ENCODE peak calls at places on chromosomes 2 and 18, in four cellular contexts. One of them, this sample, is unnamed.

GRCh38 chr2:180559766-180560165 is 420.6 kb upstream of the UBE2E3 start:
- DNase-seq in HepG2: no peak
- DNase-seq in GM12878: no peak
- DNase-seq in H1: no peak
- DNase-seq in this sample: no peak

GRCh38 chr18:50870138-50870845 is 8.6 kb upstream of the ME2 start:
- DNase-seq in HepG2: no peak
- DNase-seq in GM12878: no peak
- DNase-seq in H1: no peak
- DNase-seq in this sample: no peak

GRCh38 chr2:33146112-33146511 is 199.4 kb downstream of the LTBP1 start:
- DNase-seq in HepG2: no peak
- DNase-seq in GM12878: no peak
- DNase-seq in H1: no peak
- DNase-seq in this sample: no peak

GRCh38 chr2:171598713-171599319 is 76.5 kb downstream of the CYBRD1 start:
- DNase-seq in HepG2: peak; percentile 72
- DNase-seq in GM12878: peak; percentile 24
- DNase-seq in H1: no peak
- DNase-seq in this sample: peak; percentile 50

GRCh38 chr2:57959380-57959779 is 87.2 kb upstream of the VRK2 start:
- DNase-seq in HepG2: no peak
- DNase-seq in GM12878: no peak
- DNase-seq in H1: no peak
- DNase-seq in this sample: no peak

GRCh38 chr2:211722928-211723327 is 815.7 kb downstream of the ERBB4 start:
- DNase-seq in HepG2: no peak
- DNase-seq in GM12878: no peak
- DNase-seq in H1: no peak
- DNase-seq in this sample: no peak

GRCh38 chr2:117774716-117775115 is 39.8 kb upstream of the DDX18 start:
- DNase-seq in HepG2: no peak
- DNase-seq in GM12878: no peak
- DNase-seq in H1: no peak
- DNase-seq in this sample: no peak

GRCh38 chr2:53913721-53914120 is 54.0 kb upstream of the GPR75 start:
- DNase-seq in HepG2: no peak
- DNase-seq in GM12878: peak; percentile 2
- DNase-seq in H1: no peak
- DNase-seq in this sample: no peak

GRCh38 chr2:98403878-98404277 is 40.8 kb upstream of the INPP4A start:
- DNase-seq in HepG2: no peak
- DNase-seq in GM12878: no peak
- DNase-seq in H1: no peak
- DNase-seq in this sample: no peak

GRCh38 chr2:48448274-48449061 is 81.5 kb upstream of the STON1 start:
- DNase-seq in HepG2: peak; percentile 85
- DNase-seq in GM12878: peak; percentile 53
- DNase-seq in H1: no peak
- DNase-seq in this sample: no peak

GRCh38 chr2:219073413-219074129 is 12.8 kb upstream of the IHH start:
- DNase-seq in HepG2: peak; percentile 80
- DNase-seq in GM12878: no peak
- DNase-seq in H1: no peak
- DNase-seq in this sample: peak; percentile 63

GRCh38 chr2:28080911-28081310 is 190.4 kb downstream of the BABAM2 start:
- DNase-seq in HepG2: no peak
- DNase-seq in GM12878: no peak
- DNase-seq in H1: no peak
- DNase-seq in this sample: no peak

GRCh38 chr2:55865095-55865835 is 58.3 kb downstream of the EFEMP1 start:
- DNase-seq in HepG2: no peak
- DNase-seq in GM12878: no peak
- DNase-seq in H1: no peak
- DNase-seq in this sample: no peak

GRCh38 chr18:37343542-37343851 is 222.1 kb downstream of the CELF4 start:
- DNase-seq in HepG2: no peak
- DNase-seq in GM12878: no peak
- DNase-seq in H1: no peak
- DNase-seq in this sample: no peak

DNA sequence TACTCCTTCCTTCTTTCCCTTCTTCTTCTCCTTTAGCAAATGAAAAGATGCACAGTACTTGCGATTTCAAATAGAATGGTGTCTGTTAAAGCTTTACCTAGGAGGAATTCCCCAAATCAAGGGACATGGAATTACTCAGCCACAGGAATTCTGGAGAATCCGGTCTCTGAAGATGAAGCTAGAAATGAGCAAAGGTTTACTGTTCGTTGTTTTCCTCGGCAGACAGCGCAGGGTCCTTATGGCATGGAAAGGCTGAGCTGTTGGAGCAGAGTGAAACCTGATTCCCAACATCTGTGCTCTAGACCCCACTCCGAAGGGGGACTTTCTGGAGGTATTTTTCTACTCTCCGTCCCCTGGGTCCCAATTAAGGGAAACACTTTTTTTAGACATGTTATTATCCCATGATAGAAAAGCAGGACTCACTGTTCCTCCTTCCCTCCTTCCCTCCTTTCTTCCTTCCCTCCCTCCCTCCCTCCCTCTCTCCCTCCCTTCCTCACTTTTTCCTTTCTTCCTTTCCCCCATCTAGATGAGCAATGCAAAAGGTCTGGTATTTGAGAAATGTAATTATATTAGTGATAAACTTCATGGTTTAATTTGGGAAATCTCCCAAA is 47.1 kb downstream of the CDCA7 start:
- DNase-seq in HepG2: no peak
- DNase-seq in GM12878: no peak
- DNase-seq in H1: no peak
- DNase-seq in this sample: no peak
- H3K27me3 ChIP-seq in HepG2: peaks cover 37% of the 10 kb centered on the region
- H3K27me3 ChIP-seq in GM12878: peaks cover 6% of the 10 kb centered on the region
- H3K27me3 ChIP-seq in H1: no peaks in the 10 kb centered on the region
- H3K27me3 ChIP-seq in this sample: peaks cover 11% of the 10 kb centered on the region

GRCh38 chr2:167490394-167490793 is 602.1 kb downstream of the XIRP2 start:
- DNase-seq in HepG2: no peak
- DNase-seq in GM12878: no peak
- DNase-seq in H1: no peak
- DNase-seq in this sample: no peak
- H3K4me3 ChIP-seq in HepG2: no peak overlapping the region
- H3K4me3 ChIP-seq in GM12878: no peak overlapping the region
- H3K4me3 ChIP-seq in H1: no peak overlapping the region
- H3K4me3 ChIP-seq in this sample: no peak overlapping the region

GRCh38 chr2:174005801-174006419 is 40.7 kb upstream of the SP3 start:
- DNase-seq in HepG2: no peak
- DNase-seq in GM12878: no peak
- DNase-seq in H1: no peak
- DNase-seq in this sample: no peak

GRCh38 chr2:174003635-174004310 is 38.6 kb upstream of the SP3 start:
- DNase-seq in HepG2: peak; percentile 64
- DNase-seq in GM12878: no peak
- DNase-seq in H1: no peak
- DNase-seq in this sample: no peak

GRCh38 chr2:174004311-174004695 is 39.1 kb upstream of the SP3 start:
- DNase-seq in HepG2: no peak
- DNase-seq in GM12878: no peak
- DNase-seq in H1: no peak
- DNase-seq in this sample: no peak

GRCh38 chr2:174007010-174007409 is 41.8 kb upstream of the SP3 start:
- DNase-seq in HepG2: no peak
- DNase-seq in GM12878: no peak
- DNase-seq in H1: no peak
- DNase-seq in this sample: no peak

GRCh38 chr2:174004900-174005605 is 39.9 kb upstream of the SP3 start:
- DNase-seq in HepG2: no peak
- DNase-seq in GM12878: no peak
- DNase-seq in H1: no peak
- DNase-seq in this sample: no peak
- TF ChIP-seq SUZ12 in HepG2: no peak
- TF ChIP-seq SUZ12 in GM12878: no peak
- TF ChIP-seq SUZ12 in H1: no peak
- TF ChIP-seq SUZ12 in this sample: no peak

GRCh38 chr2:229553091-229553490 is 161.3 kb downstream of the DNER start:
- DNase-seq in HepG2: no peak
- DNase-seq in GM12878: no peak
- DNase-seq in H1: no peak
- DNase-seq in this sample: no peak
- H3K27me3 ChIP-seq in HepG2: peaks cover 5% of the 10 kb centered on the region
- H3K27me3 ChIP-seq in GM12878: no peaks in the 10 kb centered on the region
- H3K27me3 ChIP-seq in H1: no peaks in the 10 kb centered on the region
- H3K27me3 ChIP-seq in this sample: no peaks in the 10 kb centered on the region

DNA sequence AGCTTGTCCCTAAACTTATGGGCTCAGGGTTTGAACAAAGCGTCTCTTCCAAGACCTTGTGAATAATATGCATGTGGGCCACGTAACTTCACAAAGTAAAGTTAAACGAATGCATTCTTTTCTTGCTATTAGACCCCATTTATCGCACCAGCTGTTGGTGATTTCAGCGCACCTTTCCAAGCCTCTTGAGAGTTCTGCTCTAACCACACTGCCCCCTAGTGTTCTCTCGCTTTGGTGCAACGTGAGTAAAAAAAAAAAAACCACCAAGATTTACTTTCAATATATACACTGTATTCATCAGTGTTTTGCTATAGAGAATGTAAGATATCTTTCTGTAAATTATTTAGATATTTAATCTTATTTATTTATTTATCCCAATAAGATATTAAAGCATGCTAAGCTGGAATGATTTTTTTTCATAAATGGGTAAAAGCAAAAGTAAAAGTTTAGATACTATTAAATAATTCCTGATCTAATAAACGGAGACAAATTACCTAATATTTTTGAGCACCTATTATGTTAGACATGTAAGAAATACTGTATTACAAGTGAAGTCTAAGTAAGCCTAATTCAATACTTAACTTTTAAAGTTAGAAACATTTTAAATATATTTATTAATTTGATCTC is 459.5 kb downstream of the DLGAP1 start:
- DNase-seq in HepG2: peak; percentile 56
- DNase-seq in GM12878: peak; percentile 38
- DNase-seq in H1: no peak
- DNase-seq in this sample: peak; percentile 63
- H3K4me3 ChIP-seq in HepG2: no peak overlapping the region
- H3K4me3 ChIP-seq in GM12878: no peak overlapping the region
- H3K4me3 ChIP-seq in H1: no peak overlapping the region
- H3K4me3 ChIP-seq in this sample: no peak overlapping the region

GRCh38 chr2:195470622-195471021 is 186.4 kb upstream of the SLC39A10 start:
- DNase-seq in HepG2: no peak
- DNase-seq in GM12878: no peak
- DNase-seq in H1: no peak
- DNase-seq in this sample: no peak

GRCh38 chr2:195471807-195472206 is 185.2 kb upstream of the SLC39A10 start:
- DNase-seq in HepG2: no peak
- DNase-seq in GM12878: no peak
- DNase-seq in H1: no peak
- DNase-seq in this sample: no peak

GRCh38 chr2:195473802-195474201 is 183.2 kb upstream of the SLC39A10 start:
- DNase-seq in HepG2: no peak
- DNase-seq in GM12878: no peak
- DNase-seq in H1: no peak
- DNase-seq in this sample: no peak

GRCh38 chr2:195471163-195471562 is 185.9 kb upstream of the SLC39A10 start:
- DNase-seq in HepG2: no peak
- DNase-seq in GM12878: no peak
- DNase-seq in H1: no peak
- DNase-seq in this sample: no peak

DNA sequence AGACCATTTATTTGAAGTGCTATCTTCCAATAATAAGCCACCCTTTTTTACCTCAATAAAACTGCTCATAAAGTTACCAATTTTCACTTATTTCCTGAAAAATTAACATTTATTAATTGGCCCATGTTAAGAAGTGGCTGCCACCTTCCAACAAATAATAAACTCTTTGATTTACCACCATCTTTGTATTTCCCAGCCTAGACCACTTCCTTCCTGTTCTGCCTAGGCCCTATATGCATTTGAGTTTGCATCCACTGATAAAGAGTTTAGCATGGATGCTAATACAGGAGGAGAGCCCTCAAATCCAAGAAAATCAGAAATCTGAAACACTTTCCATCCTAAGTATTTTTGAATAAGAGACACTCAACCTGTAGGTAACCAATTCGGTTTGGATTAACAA is 184.2 kb upstream of the SLC39A10 start:
- DNase-seq in HepG2: no peak
- DNase-seq in GM12878: no peak
- DNase-seq in H1: no peak
- DNase-seq in this sample: no peak
- TF ChIP-seq SUZ12 in HepG2: no peak
- TF ChIP-seq SUZ12 in GM12878: no peak
- TF ChIP-seq SUZ12 in H1: no peak
- TF ChIP-seq SUZ12 in this sample: no peak

DNA sequence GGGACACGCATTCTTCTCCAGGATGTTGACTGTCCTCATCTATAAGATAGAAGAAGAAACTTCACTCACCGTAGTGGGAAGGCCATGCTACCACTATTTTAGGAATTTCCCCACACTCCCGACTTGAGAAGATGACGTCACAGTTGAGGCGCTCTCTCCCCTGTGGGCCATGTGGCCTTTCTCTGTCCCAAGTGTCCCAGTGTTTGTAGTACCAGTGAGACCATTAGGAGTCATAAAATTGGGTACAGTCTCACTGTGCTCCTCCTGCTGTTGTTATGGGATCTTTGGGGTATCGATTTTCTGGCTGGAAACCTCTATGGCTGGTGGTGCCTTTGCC is 7.2 kb upstream of the SNTG2 start:
- DNase-seq in HepG2: no peak
- DNase-seq in GM12878: no peak
- DNase-seq in H1: no peak
- DNase-seq in this sample: no peak
- H3K27me3 ChIP-seq in HepG2: peaks cover 6% of the 10 kb centered on the region
- H3K27me3 ChIP-seq in GM12878: no peaks in the 10 kb centered on the region
- H3K27me3 ChIP-seq in H1: no peaks in the 10 kb centered on the region
- H3K27me3 ChIP-seq in this sample: peaks cover 7% of the 10 kb centered on the region

This sample was measured in NT2/D1.